ENCODE peak calls at places on chromosomes 4 and X, in six cellular contexts. D, W, S, V, A and P are unnamed samples.

GRCh38 chr4:182222766-182223165 is 20.4 kb upstream of the TENM3 start:
- DNase-seq in D (no peak), W (no peak), S (no peak), V (no peak), A (no peak), P (no peak)

GRCh38 chr4:165464813-165465381 is 86.1 kb downstream of the CPE start:
- DNase-seq in D (peak), W (peak), S (peak), V (peak), A (no peak), P (peak)

GRCh38 chr4:184357783-184358182 is 116.6 kb downstream of the IRF2 start:
- DNase-seq in D (no peak), W (no peak), S (no peak), V (no peak), A (no peak), P (no peak)

GRCh38 chr4:69167300-69167699 is 47.2 kb downstream of the UGT2B11 start:
- DNase-seq in D (peak), W (no peak), S (no peak), V (no peak), A (no peak), P (peak)

GRCh38 chr4:59060002-59060846 is 1950.0 kb upstream of the IGFBP7 start:
- DNase-seq in D (no peak), W (no peak), S (no peak), V (no peak), A (no peak), P (no peak)

GRCh38 chr4:105399535-105400161 is 74.2 kb downstream of the PPA2 start:
- DNase-seq in D (peak), W (no peak), S (peak), V (peak), A (no peak), P (peak)

GRCh38 chr4:126853715-126854114 is 779.0 kb upstream of the INTU start:
- DNase-seq in D (no peak), W (no peak), S (no peak), V (no peak), A (no peak), P (no peak)

GRCh38 chrX:139200793-139201192 is 329.7 kb upstream of the F9 start:
- DNase-seq in D (peak), W (no peak), S (no peak), V (no peak), A (no peak), P (no peak)

GRCh38 chrX:10821293-10821692 is 200.9 kb upstream of the MID1 start:
- DNase-seq in D (no peak), W (no peak), S (no peak), V (no peak), A (peak), P (no peak)

GRCh38 chrX:129961180-129962083 is 21.0 kb upstream of the BCORL1 start:
- DNase-seq in D (peak), W (peak), S (peak), V (no peak), A (peak), P (peak)

GRCh38 chr4:35689866-35690265 is 554.4 kb downstream of the ARAP2 start:
- DNase-seq in D (no peak), W (no peak), S (no peak), V (no peak), A (no peak), P (no peak)
- TF ChIP-seq MYC in D (no peak), W (no peak), S (no peak), V (no peak), A (no peak), P (no peak)

GRCh38 chr4:57063518-57063917 is 46.7 kb downstream of the IGFBP7 start:
- DNase-seq in D (no peak), W (no peak), S (no peak), V (no peak), A (no peak), P (no peak)

GRCh38 chr4:57068237-57068981 is 41.8 kb downstream of the IGFBP7 start:
- DNase-seq in D (no peak), W (no peak), S (no peak), V (no peak), A (no peak), P (no peak)

GRCh38 chr4:57064120-57064519 is 46.1 kb downstream of the IGFBP7 start:
- DNase-seq in D (peak), W (no peak), S (no peak), V (no peak), A (no peak), P (no peak)

GRCh38 chr4:57064811-57065711 is 45.1 kb downstream of the IGFBP7 start:
- DNase-seq in D (peak), W (no peak), S (no peak), V (peak), A (no peak), P (no peak)

GRCh38 chr4:57065730-57066482 is 44.3 kb downstream of the IGFBP7 start:
- DNase-seq in D (peak), W (no peak), S (no peak), V (no peak), A (no peak), P (no peak)
- H3K4me3 ChIP-seq in D (peak), W (no peak), S (no peak), V (no peak), A (no peak), P (no peak)

DNA sequence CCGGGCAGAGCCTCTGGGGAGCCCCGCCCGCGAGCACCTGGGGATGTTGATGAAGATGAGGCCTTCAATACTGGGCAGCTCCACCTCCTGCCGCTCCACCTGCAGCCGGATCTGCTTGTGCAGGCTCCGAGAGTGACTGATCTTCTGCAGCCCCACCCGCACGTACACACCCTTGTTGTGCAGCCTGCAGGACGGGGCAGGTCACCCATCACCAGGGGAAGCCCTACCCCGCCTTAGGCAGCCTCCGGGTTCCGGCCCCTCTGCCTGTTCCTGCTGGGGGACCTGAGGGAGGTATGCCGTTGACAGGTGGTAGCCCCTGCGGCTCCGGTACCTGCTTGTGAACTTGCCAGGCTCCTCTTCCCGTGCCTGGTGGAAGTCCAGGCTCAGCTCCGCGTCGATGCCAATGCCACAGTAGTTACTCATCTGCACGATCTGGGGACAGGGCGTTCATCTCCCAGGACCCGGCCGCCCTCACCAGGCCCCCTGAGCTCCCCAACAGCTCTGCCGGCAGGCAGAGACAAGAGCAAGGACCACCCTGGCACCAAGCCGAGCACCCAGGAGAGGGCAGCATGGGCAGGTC is 11.6 kb downstream of the DGKQ start:
- DNase-seq in D (no peak), W (no peak), S (no peak), V (no peak), A (no peak), P (no peak)
- TF ChIP-seq MAX in D (no peak), W (no peak), S (no peak), V (no peak), A (no peak), P (no peak)

GRCh38 chr4:8612646-8613045 is 20.1 kb downstream of the CPZ start:
- DNase-seq in D (no peak), W (no peak), S (no peak), V (no peak), A (no peak), P (no peak)

GRCh38 chr4:8614365-8615193 is 22.0 kb downstream of the CPZ start:
- DNase-seq in D (no peak), W (no peak), S (no peak), V (no peak), A (no peak), P (no peak)

GRCh38 chr4:8615366-8615765 is 22.8 kb downstream of the CPZ start:
- DNase-seq in D (no peak), W (no peak), S (no peak), V (no peak), A (no peak), P (no peak)

GRCh38 chr4:8615921-8616787 is 23.6 kb downstream of the CPZ start:
- DNase-seq in D (no peak), W (no peak), S (no peak), V (no peak), A (no peak), P (no peak)

DNA sequence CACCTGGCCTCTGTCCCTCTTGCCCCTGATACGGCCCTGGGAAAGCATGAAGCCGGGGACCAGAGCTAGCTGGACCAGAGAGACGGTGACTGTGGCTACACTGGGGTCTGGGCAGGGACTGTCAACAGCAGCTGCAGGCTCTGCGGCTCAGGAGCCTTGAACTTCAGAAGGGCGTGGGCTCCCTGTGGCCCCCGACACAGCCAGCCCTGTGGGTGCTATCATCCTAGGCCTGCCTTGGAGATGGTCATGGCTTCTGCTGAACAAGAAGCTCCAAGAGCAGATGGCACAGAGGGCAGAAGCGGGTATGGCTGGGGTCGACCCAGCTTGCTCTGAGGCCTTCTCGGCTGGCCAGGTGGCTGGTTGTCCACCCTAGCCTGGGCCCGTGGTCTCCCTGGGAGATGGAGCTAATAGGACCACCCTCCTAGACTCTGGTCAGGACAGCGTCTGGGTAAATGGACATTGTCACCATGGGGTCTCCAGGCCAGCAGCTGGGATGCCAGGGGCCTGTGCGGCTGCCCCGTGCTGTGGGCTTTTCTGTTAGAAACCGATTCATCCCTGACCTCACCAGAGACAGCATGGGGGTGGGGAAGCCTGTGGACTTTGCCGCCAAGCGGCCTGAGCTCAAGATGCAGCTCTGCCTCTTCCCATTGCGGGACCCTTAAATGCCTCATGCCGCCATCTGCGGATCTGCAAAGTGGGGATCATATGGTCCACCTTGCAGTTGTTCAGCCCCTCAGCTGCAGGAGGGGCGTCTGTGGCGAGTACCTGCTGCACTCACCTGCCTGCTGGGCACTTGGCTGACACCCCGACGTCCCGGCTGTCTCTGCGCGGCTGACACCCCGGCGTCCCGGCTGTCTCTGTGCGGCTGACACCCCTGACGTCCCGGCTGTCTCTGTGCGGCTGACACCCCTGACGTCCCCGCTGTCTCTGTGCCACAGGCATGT is 21.1 kb downstream of the CPZ start:
- DNase-seq in D (no peak), W (no peak), S (no peak), V (no peak), A (no peak), P (no peak)
- TF ChIP-seq MYC in D (no peak), W (no peak), S (no peak), V (no peak), A (no peak), P (no peak)

DNA sequence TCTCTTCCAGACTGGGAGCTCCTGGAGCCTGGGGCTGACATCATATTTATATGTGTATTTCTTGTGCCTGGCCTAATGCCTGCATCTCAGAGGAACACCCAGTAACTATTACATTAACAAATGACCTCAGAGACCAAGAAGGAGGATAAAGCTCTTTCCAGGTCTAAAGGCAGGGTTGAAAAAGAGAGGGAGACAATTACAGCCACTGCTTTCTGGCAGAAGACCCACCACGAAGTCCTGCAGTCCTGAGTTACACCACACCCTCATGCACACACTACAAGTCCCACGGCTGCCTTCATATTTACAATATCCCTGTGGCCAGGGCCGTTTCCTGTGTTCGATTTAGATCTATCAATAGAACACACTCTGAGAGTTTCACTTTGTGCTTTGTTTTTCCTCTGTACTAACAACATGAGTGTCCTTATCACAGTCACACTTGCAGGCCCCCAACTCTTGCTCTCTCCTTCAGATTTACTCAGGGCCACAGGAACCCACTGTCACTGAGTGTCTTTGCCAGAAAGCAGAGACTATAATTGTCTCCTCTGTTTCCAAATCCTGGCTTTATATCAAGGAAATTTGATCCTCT is 535.5 kb downstream of the MID1IP1 start:
- DNase-seq in D (no peak), W (no peak), S (no peak), V (peak), A (peak), P (no peak)
- H3K4me3 ChIP-seq in D (no peak), W (no peak), S (no peak), V (no peak), A (no peak), P (no peak)

GRCh38 chr4:52106701-52107100 is 55.6 kb downstream of the SPATA18 start:
- DNase-seq in D (no peak), W (no peak), S (no peak), V (no peak), A (no peak), P (no peak)
- TF ChIP-seq MAX in D (no peak), W (no peak), S (no peak), V (no peak), A (no peak), P (no peak)

DNA sequence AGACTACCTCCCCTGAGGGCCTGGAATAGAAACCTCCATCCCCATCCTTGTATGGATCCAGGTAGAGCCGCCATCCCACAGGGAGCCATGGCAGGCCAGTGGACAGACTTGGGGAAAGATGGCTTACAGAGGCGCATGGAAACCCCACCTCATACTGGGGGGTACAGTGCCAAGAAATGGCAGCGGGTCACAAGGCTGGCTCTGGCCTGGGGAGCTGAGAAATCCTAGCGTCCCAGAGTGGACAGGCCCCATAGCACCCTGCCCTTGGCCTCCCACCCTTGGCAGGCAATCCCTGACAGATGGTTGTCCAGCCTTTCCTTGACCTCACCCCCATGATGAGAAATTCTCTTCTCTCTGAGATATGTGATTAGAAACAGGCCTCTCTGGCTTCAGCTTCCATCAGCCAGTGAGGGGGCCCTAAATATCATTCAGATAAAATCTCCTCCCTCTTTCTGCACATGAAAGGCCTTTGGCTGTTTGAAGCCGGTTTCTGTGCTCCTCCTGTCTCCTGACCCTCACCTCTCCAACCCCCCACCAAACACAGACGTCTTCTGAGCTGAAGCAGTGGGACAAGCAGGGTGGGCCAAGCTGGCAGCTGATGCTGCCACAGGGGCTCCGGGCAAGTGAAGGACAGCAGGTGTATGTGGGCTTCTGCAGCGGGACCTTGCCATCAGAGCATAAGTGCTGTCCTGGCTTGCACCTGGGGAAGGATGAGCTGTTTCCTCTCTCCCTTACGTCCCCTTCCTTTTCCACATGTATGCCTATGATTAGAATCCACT is 204.4 kb upstream of the MAMLD1 start:
- DNase-seq in D (no peak), W (no peak), S (no peak), V (no peak), A (no peak), P (no peak)
- TF ChIP-seq MYC in D (no peak), W (no peak), S (no peak), V (no peak), A (no peak), P (no peak)

GRCh38 chr4:6200011-6200921 is at the start of gene JAKMIP1:
- DNase-seq in D (peak), W (peak), S (peak), V (peak), A (no peak), P (no peak)
- H3K4me3 ChIP-seq in D (peak), W (peak), S (peak), V (peak), A (peak), P (no peak)

GRCh38 chr4:155602351-155603140 is 64.1 kb upstream of the GUCY1A1 start:
- DNase-seq in D (no peak), W (no peak), S (no peak), V (no peak), A (no peak), P (no peak)
- TF ChIP-seq MAX in D (no peak), W (no peak), S (no peak), V (no peak), A (no peak), P (no peak)

DNA sequence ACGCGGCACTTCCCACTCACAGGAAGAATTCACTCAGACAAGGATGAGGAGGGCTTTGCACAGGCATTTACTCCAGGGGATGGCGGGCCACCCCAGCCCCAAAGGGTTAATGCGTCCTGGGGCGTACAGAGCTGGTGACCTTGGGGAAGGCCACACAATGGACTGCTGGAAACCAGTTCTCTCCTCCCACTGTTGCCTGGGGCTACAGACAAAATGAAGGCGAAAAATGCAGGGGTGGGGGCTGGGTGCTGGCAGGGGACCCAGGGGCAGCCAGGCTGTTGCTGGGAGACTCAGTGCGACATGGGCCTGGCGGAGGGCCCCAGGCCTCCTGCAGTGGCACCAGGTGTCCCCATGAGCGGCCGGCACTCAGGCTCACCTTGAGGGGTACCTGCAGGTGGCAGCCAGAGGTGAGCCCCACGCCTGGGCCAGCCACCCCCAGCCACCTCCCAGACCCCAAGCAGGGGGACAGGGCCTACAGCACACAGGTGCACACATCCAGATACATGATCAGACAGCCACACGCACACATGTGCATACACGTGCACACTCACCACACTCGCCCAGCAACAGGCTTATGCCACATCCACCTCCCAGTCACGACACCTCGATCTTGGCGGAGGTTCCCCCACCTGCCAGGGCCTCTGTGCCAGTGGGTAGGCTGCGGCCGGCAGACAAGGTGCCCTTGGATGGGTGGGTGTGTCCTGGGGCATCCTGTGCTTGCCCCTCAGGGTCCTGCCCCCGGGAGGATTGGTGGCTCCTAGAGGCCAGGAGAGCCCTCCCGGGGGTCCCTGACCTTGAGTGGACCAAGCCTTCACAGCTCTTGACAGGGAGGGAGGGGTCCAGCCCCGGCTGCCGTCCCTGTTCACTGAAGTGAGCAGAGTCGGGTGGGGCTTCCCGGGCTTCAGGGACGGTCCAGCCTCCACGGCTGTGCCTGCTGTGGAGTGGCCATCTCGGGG is 13.1 kb downstream of the NAT8L start:
- DNase-seq in D (no peak), W (peak), S (no peak), V (no peak), A (no peak), P (no peak)
- TF ChIP-seq MYC in D (no peak), W (peak), S (no peak), V (no peak), A (no peak), P (no peak)